ENCODE peak calls at places on chromosomes 6 and 20, in seven cellular contexts. L, Y, P, D, Q, X and I are unnamed samples.

GRCh38 chr6:89035252-89036106 is 45.1 kb upstream of the PNRC1 start:
- DNase-seq in L (peak), Y (peak), P (peak), D (peak), Q (no peak), X (peak), I (peak)

GRCh38 chr20:56323656-56324055 is 35.1 kb upstream of the FAM210B start:
- DNase-seq in L (no peak), Y (no peak), P (no peak), D (no peak), Q (no peak), X (no peak), I (no peak)

GRCh38 chr6:1313755-1314503 is 2.0 kb downstream of the FOXQ1 start:
- DNase-seq in L (no peak), Y (no peak), P (no peak), D (no peak), Q (peak), X (no peak), I (peak)

GRCh38 chr6:51166914-51167313 is 348.2 kb downstream of the TFAP2B start:
- DNase-seq in L (no peak), Y (no peak), P (no peak), D (no peak), Q (no peak), X (no peak), I (no peak)

GRCh38 chr20:24296477-24297380 is 172.7 kb upstream of the SYNDIG1 start:
- DNase-seq in L (no peak), Y (no peak), P (no peak), D (no peak), Q (no peak), X (no peak), I (no peak)

GRCh38 chr20:58883243-58883691 is 30.8 kb downstream of the GNAS start:
- DNase-seq in L (no peak), Y (no peak), P (no peak), D (no peak), Q (no peak), X (no peak), I (no peak)

GRCh38 chr6:131657630-131658111 is 20.6 kb downstream of the ENPP3 start:
- DNase-seq in L (no peak), Y (no peak), P (no peak), D (peak), Q (no peak), X (no peak), I (no peak)

GRCh38 chr20:37378785-37379598 is 33.1 kb downstream of the SRC start:
- DNase-seq in L (no peak), Y (no peak), P (no peak), D (peak), Q (no peak), X (no peak), I (no peak)

GRCh38 chr6:92849636-92850035 is 569.7 kb downstream of the EPHA7 start:
- DNase-seq in L (no peak), Y (no peak), P (no peak), D (no peak), Q (no peak), X (no peak), I (no peak)

GRCh38 chr20:24965065-24965919 is 16.2 kb downstream of the CST7 start:
- DNase-seq in L (no peak), Y (no peak), P (no peak), D (no peak), Q (no peak), X (no peak), I (no peak)

GRCh38 chr20:33803921-33804337 is 7.2 kb upstream of the CHMP4B start:
- DNase-seq in L (no peak), Y (no peak), P (no peak), D (peak), Q (no peak), X (no peak), I (no peak)

GRCh38 chr6:100573169-100573568 is 108.4 kb upstream of the SIM1 start:
- DNase-seq in L (no peak), Y (no peak), P (no peak), D (peak), Q (peak), X (no peak), I (no peak)

GRCh38 chr6:112331306-112331705 is 15.8 kb upstream of the RFPL4B start:
- DNase-seq in L (no peak), Y (no peak), P (no peak), D (peak), Q (no peak), X (no peak), I (no peak)

GRCh38 chr20:60136640-60137411 is 178.6 kb downstream of the CDH26 start:
- DNase-seq in L (no peak), Y (no peak), P (no peak), D (no peak), Q (no peak), X (no peak), I (no peak)

GRCh38 chr6:144248470-144249301 is 36.4 kb upstream of the UTRN start:
- DNase-seq in L (no peak), Y (no peak), P (no peak), D (peak), Q (no peak), X (no peak), I (no peak)

GRCh38 chr20:36951198-36951976 is at the start of gene SAMHD1:
- DNase-seq in L (peak), Y (peak), P (peak), D (peak), Q (peak), X (peak), I (peak)

GRCh38 chr6:34391023-34391485 is 1.4 kb downstream of the NUDT3 start:
- DNase-seq in L (peak), Y (no peak), P (no peak), D (peak), Q (no peak), X (peak), I (no peak)

GRCh38 chr20:54284928-54285704 is 77.2 kb downstream of the PFDN4 start:
- DNase-seq in L (no peak), Y (no peak), P (no peak), D (peak), Q (no peak), X (no peak), I (no peak)

GRCh38 chr6:136669299-136669699 is 119.1 kb upstream of the MAP7 start:
- DNase-seq in L (no peak), Y (no peak), P (no peak), D (peak), Q (no peak), X (no peak), I (no peak)

GRCh38 chr6:39416026-39416425 is 93.5 kb upstream of the KCNK16 start:
- DNase-seq in L (no peak), Y (no peak), P (no peak), D (no peak), Q (no peak), X (no peak), I (no peak)

GRCh38 chr6:115456848-115457247 is 603.8 kb downstream of the FRK start:
- DNase-seq in L (no peak), Y (no peak), P (no peak), D (no peak), Q (no peak), X (no peak), I (no peak)

GRCh38 chr6:6313012-6313411 is 7.5 kb downstream of the F13A1 start:
- DNase-seq in L (no peak), Y (no peak), P (no peak), D (no peak), Q (no peak), X (no peak), I (no peak)

GRCh38 chr20:14783766-14784165 is 446.4 kb upstream of the FLRT3 start:
- DNase-seq in L (no peak), Y (no peak), P (no peak), D (no peak), Q (no peak), X (no peak), I (no peak)

GRCh38 chr6:165227644-165228329 is 81.6 kb downstream of the C6orf118 start:
- DNase-seq in L (no peak), Y (no peak), P (no peak), D (peak), Q (no peak), X (no peak), I (no peak)

GRCh38 chr6:80197474-80197873 is 91.0 kb downstream of the BCKDHB start:
- DNase-seq in L (no peak), Y (no peak), P (no peak), D (peak), Q (no peak), X (no peak), I (no peak)

GRCh38 chr6:5753187-5753586 is 253.5 kb downstream of the NRN1 start:
- DNase-seq in L (no peak), Y (no peak), P (no peak), D (no peak), Q (no peak), X (no peak), I (no peak)

GRCh38 chr20:46117704-46118467 is at the start of gene CD40:
- DNase-seq in L (peak), Y (peak), P (peak), D (peak), Q (peak), X (peak), I (peak)

GRCh38 chr20:3000852-3001523 is 42.4 kb upstream of the GNRH2 start:
- DNase-seq in L (no peak), Y (no peak), P (no peak), D (peak), Q (no peak), X (no peak), I (no peak)

GRCh38 chr20:36830791-36831691 is 44.9 kb upstream of the TLDC2 start:
- DNase-seq in L (peak), Y (peak), P (no peak), D (peak), Q (no peak), X (no peak), I (no peak)

GRCh38 chr6:125841356-125842090 is 50.8 kb downstream of the NCOA7 start:
- DNase-seq in L (no peak), Y (no peak), P (no peak), D (no peak), Q (no peak), X (no peak), I (no peak)

GRCh38 chr6:1222426-1223311 is 89.2 kb upstream of the FOXQ1 start:
- DNase-seq in L (no peak), Y (no peak), P (no peak), D (no peak), Q (no peak), X (no peak), I (no peak)

GRCh38 chr20:32485770-32486248 is 99.3 kb downstream of the NOL4L start:
- DNase-seq in L (no peak), Y (no peak), P (no peak), D (no peak), Q (no peak), X (peak), I (no peak)

GRCh38 chr6:129667621-129668020 is 42.4 kb downstream of the ARHGAP18 start:
- DNase-seq in L (no peak), Y (no peak), P (no peak), D (no peak), Q (no peak), X (no peak), I (no peak)

GRCh38 chr6:53986721-53987526 is 124.3 kb upstream of the MLIP start:
- DNase-seq in L (no peak), Y (no peak), P (no peak), D (peak), Q (no peak), X (no peak), I (no peak)

GRCh38 chr20:45592574-45593189 is 13.6 kb upstream of the WFDC8 start:
- DNase-seq in L (no peak), Y (no peak), P (no peak), D (peak), Q (peak), X (no peak), I (no peak)

GRCh38 chr6:154719433-154719832 is 13.8 kb upstream of the SCAF8 start:
- DNase-seq in L (no peak), Y (no peak), P (no peak), D (no peak), Q (no peak), X (no peak), I (no peak)

GRCh38 chr6:118263929-118264486 is 284.1 kb upstream of the PLN start:
- DNase-seq in L (no peak), Y (no peak), P (no peak), D (peak), Q (peak), X (no peak), I (no peak)
- TF ChIP-seq CTCF in L (peak), Y (peak), P (peak), D (peak), Q (no peak), X (no peak), I (no peak)

DNA sequence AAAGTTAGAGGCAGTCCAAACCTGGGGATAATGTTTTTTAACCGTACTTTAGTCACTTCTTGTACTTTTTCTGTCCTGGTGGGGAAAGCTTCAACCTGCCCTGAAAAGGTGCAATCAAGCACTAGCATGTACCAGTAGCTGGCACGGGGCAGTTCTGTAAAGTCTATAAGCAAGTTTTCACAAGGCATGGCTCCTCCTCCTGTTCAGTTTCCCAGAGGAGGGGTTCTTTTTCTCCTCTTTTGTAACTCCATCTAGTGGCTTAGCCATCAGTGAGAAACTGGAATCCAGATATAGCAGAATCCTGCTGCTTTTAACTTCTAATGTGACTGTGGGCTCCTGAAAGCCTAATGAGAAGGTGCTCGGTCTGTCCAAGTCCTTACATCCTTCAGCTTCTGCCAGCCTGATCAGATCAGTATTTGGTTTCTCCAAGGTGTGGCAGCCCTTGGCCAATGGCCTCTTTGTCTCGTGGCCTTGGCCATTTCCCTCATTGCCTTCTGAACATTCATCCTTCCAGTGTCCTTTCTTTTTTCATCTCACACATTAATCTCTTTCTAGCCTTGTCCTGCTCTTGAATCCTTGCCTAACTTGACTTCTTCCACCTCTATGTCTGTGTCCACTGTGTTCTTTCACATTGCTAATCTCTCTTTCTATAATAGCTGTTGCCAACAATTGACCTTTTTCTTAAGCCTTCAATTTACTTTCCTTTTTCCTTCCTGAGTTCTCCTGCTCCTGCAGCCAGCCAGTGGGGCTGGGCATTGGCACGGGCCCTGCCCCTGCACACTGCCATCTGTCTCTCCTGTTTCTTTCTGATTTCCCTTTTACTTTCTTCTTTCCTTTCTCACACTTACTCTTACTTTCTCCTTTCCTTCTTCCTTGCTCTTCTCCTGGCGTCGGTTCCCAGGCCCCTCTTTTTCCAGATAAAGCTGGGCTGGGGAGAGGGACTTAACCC is 222.0 kb upstream of the SYNCRIP start:
- DNase-seq in L (no peak), Y (no peak), P (no peak), D (peak), Q (no peak), X (no peak), I (no peak)
- TF ChIP-seq CTCF in L (no peak), Y (no peak), P (no peak), D (peak), Q (no peak), X (no peak), I (no peak)

DNA sequence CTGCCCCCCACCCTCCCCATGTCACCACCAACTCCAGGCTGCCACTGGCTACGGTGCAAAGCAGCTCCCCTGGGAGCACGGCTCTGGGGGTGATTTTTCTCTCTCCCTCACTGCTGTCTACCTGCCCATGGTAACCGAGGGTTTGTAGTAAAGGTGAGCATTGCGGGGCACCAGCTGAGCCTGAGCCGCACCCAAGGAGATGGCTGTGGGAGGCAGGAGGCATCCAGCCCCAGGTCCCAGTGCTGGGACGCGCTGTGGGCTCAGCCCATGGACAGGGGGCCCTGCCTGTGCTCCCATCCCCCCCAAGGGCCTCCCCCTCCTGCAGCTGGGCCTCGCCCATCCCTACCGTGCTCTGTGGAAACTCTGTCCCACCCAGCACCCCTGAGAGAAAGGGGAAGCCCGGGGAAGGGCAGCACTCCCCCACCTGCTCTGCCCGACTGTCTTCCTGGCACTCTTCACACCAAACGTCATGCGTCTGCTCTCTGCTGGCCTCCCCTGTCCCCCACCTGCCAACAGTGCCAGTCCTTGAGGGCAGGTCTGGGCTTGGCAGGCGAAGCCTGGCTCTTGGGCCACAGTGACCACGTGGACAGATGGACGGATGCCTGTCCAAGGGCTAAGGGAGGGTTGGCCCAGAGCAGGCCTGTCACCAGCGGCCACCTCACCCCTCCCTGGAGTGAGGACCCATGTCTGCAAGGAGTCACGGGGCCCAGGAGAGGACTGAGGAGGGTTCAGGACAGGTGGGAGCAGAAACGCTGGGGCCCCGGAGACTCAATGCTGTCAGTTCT is 3.8 kb upstream of the CHRNA4 start:
- DNase-seq in L (no peak), Y (no peak), P (no peak), D (no peak), Q (no peak), X (no peak), I (no peak)
- TF ChIP-seq CTCF in L (no peak), Y (no peak), P (no peak), D (no peak), Q (no peak), X (no peak), I (no peak)

GRCh38 chr6:158797331-158798202 is 21.6 kb downstream of the EZR start:
- DNase-seq in L (no peak), Y (no peak), P (no peak), D (peak), Q (no peak), X (no peak), I (no peak)

GRCh38 chr6:158796353-158796752 is 22.8 kb downstream of the EZR start:
- DNase-seq in L (no peak), Y (no peak), P (no peak), D (no peak), Q (no peak), X (no peak), I (no peak)

GRCh38 chr6:158795516-158795915 is 23.7 kb downstream of the EZR start:
- DNase-seq in L (no peak), Y (no peak), P (no peak), D (no peak), Q (no peak), X (peak), I (no peak)

GRCh38 chr6:158789115-158789917 is 29.9 kb downstream of the EZR start:
- DNase-seq in L (no peak), Y (no peak), P (no peak), D (no peak), Q (no peak), X (peak), I (no peak)

DNA sequence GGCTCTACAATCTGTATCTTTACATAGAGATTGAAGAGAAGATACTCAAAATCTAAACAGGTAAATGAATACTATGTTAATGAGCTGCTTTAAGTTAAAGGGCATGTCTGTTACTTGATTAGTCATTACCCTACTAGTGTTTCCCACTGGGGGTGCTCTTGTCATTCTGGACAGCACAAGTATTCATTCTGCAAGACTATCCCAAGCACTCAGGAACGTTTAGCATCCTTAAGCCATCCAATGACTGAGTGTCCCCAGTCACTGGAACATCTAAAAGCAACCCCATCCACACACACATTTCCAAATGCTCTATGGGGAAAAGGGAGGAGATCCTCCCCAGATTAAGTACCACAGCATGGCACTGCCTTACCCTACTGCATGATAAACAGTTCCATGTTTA is 25.7 kb downstream of the EZR start:
- DNase-seq in L (no peak), Y (no peak), P (no peak), D (peak), Q (no peak), X (no peak), I (no peak)
- TF ChIP-seq CTCF in L (peak), Y (peak), P (peak), D (peak), Q (peak), X (peak), I (no peak)

GRCh38 chr6:45577836-45578504 is 200.2 kb upstream of the SUPT3H start:
- DNase-seq in L (no peak), Y (no peak), P (no peak), D (peak), Q (peak), X (no peak), I (no peak)
- TF ChIP-seq CTCF in L (no peak), Y (no peak), P (no peak), D (no peak), Q (no peak), X (no peak), I (no peak)